ENCODE peak calls at places on chromosomes 11 and 22, in four cellular contexts. N, G, R and F are unnamed samples.

GRCh38 chr11:134252539-134253188 is 488 bp downstream of the THYN1 start:
- DNase-seq in N (no peak), G (no peak), R (no peak), F (no peak)

GRCh38 chr22:36900225-36900624 is 13.2 kb upstream of the CSF2RB start:
- DNase-seq in N (no peak), R (no peak), G (no peak), F (no peak)

GRCh38 chr11:133956650-133957633 is at the start of gene IGSF9B:
- DNase-seq in N (peak), R (peak), G (no peak), F (peak)

GRCh38 chr11:71340076-71340606 is 87.8 kb upstream of the SHANK2 start:
- DNase-seq in N (no peak), G (no peak), R (no peak), F (no peak)

GRCh38 chr11:118435233-118435892 is 929 bp upstream of the KMT2A start:
- DNase-seq in N (peak), G (no peak), R (peak), F (peak)

GRCh38 chr11:8011981-8012444 is 24.9 kb downstream of the EIF3F start:
- DNase-seq in R (peak), N (no peak), G (peak), F (no peak)

GRCh38 chr22:40232624-40233023 is 54.9 kb downstream of the TNRC6B start:
- DNase-seq in G (no peak), N (no peak), R (no peak), F (peak)

GRCh38 chr11:128298271-128298670 is 289.1 kb downstream of the ETS1 start:
- DNase-seq in R (no peak), G (no peak), N (no peak), F (no peak)

GRCh38 chr11:16632295-16633200 is 105.9 kb upstream of the C11orf58 start:
- DNase-seq in G (no peak), R (no peak), N (no peak), F (no peak)

GRCh38 chr11:95792200-95792599 is 1.9 kb downstream of the CEP57 start:
- DNase-seq in G (no peak), R (no peak), N (no peak), F (no peak)

GRCh38 chr22:40196628-40197027 is 18.9 kb downstream of the TNRC6B start:
- DNase-seq in R (peak), G (peak), N (no peak), F (no peak)

GRCh38 chr11:31160504-31161422 is 208.8 kb downstream of the DCDC1 start:
- DNase-seq in R (no peak), N (no peak), G (no peak), F (no peak)

DNA sequence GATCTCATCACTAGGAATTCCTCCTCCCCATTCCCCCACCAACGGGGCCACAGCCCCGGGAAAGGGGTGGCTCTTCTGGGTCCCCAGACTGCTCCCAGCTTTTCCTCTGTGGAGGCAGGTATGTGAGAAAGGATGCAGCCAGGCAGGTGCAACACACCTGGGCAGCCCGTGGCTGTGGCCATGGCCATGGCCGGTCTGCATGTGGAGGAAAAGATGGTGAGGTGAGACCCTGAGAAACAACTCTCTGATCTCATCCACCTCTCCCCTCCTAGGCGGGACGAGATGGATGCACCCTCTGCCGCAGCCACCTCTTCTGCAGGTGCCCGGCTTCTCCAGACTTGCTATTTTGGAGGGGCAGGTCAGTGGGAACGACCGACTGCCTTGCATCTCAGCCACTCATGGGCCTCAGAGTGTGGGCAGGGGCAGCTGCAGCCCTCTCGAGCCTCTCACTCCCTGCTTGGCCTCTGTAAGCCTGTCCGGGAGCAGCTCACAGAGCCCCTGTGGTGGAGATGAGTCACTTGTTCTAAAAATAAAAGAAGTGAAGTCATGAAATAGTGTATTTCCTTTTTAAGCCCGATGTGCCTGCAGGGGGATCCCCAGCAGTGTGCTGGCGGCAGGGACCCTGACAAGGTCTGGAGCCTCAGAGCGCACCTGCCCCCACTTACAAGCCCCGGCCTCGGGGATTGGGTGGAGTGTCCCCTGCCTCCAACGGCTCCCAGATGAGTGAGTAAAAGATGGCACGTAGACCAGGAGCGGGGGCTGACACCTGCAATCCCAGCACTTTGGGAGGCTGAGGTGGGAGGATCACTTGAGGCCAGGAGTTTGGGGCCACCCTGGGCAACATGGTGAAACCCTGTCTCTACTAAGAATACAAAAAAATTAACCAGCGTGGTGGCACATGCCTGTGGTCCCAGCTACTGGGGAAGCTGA is 10.7 kb downstream of the SMIM38 start:
- DNase-seq in G (peak), R (peak), N (no peak), F (no peak)
- TF ChIP-seq CTCF in G (peak), R (peak), N (no peak), F (peak)

GRCh38 chr11:2699531-2700414 is at the start of gene KCNQ1OT1:
- DNase-seq in G (peak), N (peak), R (peak), F (peak)
- TF ChIP-seq CTCF in G (peak), N (no peak), R (no peak), F (no peak)

DNA sequence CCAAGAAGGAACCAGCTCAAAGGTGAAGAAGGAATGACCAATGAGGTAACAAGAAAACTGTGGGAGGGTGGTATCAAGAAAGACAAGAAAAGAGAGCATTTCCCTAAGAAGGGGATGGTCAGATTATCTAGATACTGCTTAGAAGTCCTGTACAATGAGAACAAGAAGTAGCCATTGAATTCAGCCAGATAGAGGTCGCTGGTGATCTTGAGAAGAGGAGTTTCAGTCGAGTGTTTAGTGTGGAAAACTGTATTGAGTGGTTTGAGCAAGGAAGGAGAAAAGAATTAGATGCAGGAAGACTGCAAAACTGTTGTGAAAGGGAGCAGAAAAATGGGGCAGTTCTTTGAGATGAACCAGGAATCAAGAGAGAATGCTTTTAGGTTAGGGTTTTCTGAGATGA is 74.6 kb upstream of the FAT3 start:
- DNase-seq in N (no peak), G (no peak), R (no peak), F (no peak)
- TF ChIP-seq CTCF in N (no peak), G (no peak), R (no peak), F (no peak)

DNA sequence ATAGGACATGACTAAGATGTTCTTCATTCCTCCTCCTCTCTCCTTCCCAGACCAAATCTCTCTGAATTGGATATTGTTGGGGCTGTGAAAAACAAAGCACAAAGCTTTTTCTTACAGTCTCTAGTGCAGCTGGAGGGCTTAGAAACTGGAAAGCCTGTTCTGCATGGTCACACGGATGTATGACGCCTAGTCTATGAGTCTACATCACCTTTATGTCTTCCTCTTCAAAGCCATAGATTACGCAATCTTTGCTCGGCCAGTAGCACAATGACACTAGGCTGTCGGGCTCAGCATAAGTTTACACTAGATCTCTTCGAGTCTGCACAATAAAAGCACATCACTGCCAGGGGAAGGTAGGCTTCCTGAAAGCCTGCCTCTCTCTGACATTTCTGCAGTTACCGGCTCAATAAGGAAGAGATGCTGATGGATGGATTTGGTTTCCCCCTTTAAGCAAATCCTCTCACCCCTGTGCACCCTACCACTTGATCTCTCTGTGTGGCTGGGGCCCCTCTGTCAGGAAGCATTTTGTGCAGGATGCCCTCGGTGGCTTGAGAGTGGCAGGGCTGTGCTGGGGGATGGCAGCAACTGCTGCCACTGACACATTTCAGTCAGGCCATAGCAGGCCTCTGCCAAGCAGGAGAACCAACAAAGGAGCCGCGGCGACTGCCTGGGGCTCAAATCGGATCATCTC is 1272.9 kb downstream of the LRRC4C start:
- DNase-seq in R (no peak), G (no peak), N (no peak), F (no peak)
- TF ChIP-seq CTCF in R (no peak), G (no peak), N (no peak), F (no peak)

GRCh38 chr22:42296381-42296853 is 26.0 kb upstream of the TCF20 start:
- DNase-seq in G (no peak), N (peak), R (no peak), F (no peak)
- TF ChIP-seq CTCF in G (peak), N (no peak), R (no peak), F (peak)

DNA sequence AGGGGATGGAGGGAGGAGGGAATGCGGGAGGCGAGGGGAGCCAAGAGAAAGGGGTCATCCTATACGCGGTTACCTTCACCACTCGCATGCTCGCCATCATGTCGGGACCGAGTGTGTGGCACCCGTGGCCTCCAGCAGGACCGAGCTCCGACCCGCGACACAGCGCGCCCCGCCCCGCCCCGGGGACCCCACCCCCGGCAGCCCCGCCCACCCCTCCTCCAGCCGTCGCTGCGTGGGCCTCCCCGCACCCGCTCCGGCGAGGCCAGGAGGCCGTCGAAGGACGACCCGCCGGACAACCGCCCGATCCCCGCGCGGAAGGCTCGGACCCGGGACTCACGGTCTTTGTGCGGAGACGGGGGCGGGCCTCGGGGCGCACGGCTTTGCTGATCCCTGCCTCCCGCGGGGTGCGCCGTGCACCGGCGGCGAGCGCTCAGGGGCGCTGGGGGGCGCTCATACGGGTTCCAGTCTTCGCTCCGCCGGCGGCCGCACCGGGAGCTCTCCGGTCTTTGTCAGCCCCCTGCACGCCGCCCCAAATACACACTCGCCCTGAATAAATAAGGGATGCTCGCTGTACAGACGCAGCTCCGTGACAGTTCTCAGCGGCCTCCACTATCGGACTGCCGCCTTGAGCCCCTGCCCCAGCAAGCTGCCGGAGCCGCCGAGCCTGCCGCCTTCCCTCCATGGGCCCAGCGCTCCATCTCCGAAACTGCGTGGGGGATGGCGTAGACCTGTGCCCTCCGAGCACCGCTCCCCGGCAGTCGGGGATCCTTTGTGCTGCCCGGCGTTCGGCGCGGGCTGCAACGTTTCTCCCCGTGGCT is at the start of gene UBE2L6:
- DNase-seq in N (peak), G (no peak), R (peak), F (peak)
- TF ChIP-seq CTCF in N (no peak), G (no peak), R (peak), F (no peak)

GRCh38 chr11:91263698-91264097 is 960.9 kb upstream of the FAT3 start:
- DNase-seq in N (no peak), R (no peak), G (no peak), F (no peak)

GRCh38 chr11:91265946-91266345 is 958.7 kb upstream of the FAT3 start:
- DNase-seq in R (no peak), N (no peak), G (no peak), F (no peak)

GRCh38 chr11:91257593-91258170 is 966.9 kb upstream of the FAT3 start:
- DNase-seq in G (no peak), R (no peak), N (no peak), F (no peak)

DNA sequence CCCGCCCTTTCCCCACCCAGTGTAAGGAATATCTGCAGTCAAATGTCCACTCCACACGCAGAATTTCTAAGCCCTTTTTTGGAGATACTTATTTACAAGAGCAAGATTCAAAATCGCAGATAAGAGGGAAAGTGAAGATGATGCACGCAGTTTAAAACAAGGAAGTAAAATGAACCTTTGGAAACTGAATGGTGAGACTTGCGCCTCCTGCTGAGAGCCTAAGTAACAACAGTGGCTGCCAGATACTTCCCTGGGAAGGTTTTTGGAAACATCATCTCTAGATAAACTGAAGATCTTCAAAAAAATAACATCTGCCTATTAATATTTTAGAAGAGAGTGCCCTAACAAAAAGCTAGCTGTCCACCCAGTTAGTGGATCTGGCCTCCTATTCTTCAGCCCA is 963.1 kb upstream of the FAT3 start:
- DNase-seq in N (no peak), R (no peak), G (no peak), F (no peak)
- TF ChIP-seq CTCF in N (no peak), R (no peak), G (no peak), F (peak)

DNA sequence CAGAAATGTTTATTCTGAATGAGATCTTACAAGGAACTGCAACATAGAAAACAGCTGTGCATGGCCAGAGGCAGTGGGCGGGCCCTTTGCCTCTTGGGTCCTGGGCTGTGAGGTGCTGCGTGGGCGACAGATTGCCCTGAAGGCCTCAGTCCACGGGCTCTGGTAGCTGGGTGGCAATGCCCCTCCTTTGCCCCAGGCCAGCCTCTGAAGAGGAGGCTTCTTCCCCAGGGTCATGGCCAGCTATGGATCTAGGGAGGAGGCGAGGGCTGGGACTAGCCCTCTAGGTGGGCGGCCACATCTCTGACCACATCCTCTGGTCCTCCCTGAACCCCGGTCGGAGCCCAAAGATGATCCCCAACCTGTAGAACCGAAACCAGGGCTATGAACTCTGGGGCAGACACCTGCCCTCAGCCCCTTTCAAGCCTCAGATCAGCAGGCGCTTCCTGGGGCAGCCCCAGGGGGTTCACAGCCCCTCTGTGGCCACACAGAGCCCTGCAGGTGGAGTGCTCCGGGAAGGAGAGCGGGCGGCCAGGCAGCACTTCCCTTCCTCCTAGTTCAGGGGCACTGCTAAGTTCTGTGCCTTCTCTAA is 6.6 kb upstream of the CDC42BPG start:
- DNase-seq in G (no peak), N (peak), R (no peak), F (no peak)
- TF ChIP-seq CTCF in G (peak), N (no peak), R (no peak), F (peak)

GRCh38 chr11:26896716-26897115 is 97.2 kb upstream of the FIBIN start:
- DNase-seq in G (peak), N (no peak), R (peak), F (no peak)
- TF ChIP-seq CTCF in G (no peak), N (no peak), R (no peak), F (no peak)

DNA sequence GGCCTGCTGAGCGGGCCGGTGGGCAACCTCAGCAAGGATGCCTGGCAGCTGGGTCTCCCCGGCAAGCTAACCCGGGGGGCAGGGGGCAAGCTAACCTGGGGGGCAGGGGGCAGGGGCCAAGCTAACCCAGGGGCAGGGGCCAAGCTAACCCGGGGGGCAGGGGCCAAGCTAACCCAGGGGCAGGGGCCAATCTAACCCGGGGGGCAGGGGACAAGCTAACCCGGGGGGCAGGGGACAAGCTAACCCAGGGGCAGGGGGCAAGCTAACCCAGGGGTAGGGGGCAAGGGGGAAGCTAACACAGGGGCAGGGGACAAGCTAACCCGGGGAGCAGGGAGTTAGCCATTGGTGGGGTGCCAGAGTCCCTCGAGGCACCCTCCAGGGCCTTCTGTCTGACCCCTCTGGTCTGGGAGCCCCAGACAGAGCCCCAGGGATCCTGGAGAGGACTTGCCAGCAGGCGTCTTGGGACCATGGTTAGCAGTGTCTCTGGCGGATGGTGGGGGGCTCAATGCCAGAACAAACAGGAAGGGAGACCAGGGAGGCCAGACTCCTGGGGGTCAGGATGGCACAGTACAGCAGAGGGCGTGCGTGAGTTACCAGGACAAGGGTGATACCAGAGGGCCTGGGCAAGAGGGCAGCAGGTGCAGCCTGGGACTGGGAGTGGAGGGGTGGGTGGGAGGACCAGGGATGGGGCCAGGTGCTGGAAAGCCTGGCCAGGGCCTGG is 16.1 kb downstream of the IGF2 start:
- DNase-seq in G (no peak), N (no peak), R (no peak), F (no peak)
- TF ChIP-seq CTCF in G (no peak), N (no peak), R (no peak), F (no peak)